ENCODE peak calls at places on chromosomes 7 and 10, in seven cellular contexts. R is neuronal stem cell, N is mesendoderm, Q is H1, D is trophoblast cell, H is H9, V is IMR-90. X is an unnamed sample.

GRCh38 chr7:31134246-31135188 is 82.4 kb downstream of the ADCYAP1R1 start:
- DNase-seq in D (peak), V (peak), R (peak), Q (peak), H (peak), N (peak), X (peak)

GRCh38 chr7:911791-912480 is 35.6 kb downstream of the GET4 start:
- DNase-seq in V (no peak), Q (no peak), R (no peak), N (no peak), H (no peak), D (no peak), X (no peak)

GRCh38 chr7:28409716-28410627 is 2.3 kb upstream of the CREB5 start:
- DNase-seq in V (peak), Q (no peak), N (peak), D (peak), H (peak), R (peak), X (peak)

GRCh38 chr10:77463499-77463898 is 174.1 kb downstream of the KCNMA1 start:
- DNase-seq in D (no peak), V (peak), N (peak), Q (no peak), R (no peak), H (no peak), X (peak)

GRCh38 chr7:45696476-45696875 is 122.3 kb downstream of the ADCY1 start:
- DNase-seq in V (no peak), N (no peak), D (no peak), R (no peak), Q (no peak), H (peak), X (no peak)

GRCh38 chr10:68179016-68179415 is 52.9 kb downstream of the ATOH7 start:
- DNase-seq in Q (no peak), R (no peak), V (no peak), D (no peak), N (no peak), H (no peak), X (no peak)

GRCh38 chr7:56040691-56041090 is 10.6 kb downstream of the PSPH start:
- DNase-seq in Q (no peak), V (peak), N (no peak), D (no peak), R (no peak), H (no peak), X (no peak)

GRCh38 chr7:100486753-100487446 is 3.2 kb downstream of the NYAP1 start:
- DNase-seq in D (no peak), R (no peak), V (peak), N (peak), H (peak), Q (no peak), X (peak)

GRCh38 chr10:126013489-126014281 is 117.3 kb downstream of the FANK1 start:
- DNase-seq in N (peak), R (no peak), Q (peak), H (peak), D (no peak), V (peak), X (peak)

GRCh38 chr10:31947144-31947926 is 18.7 kb upstream of the ARHGAP12 start:
- DNase-seq in R (no peak), H (no peak), Q (no peak), D (peak), N (peak), V (peak), X (peak)

GRCh38 chr7:74051193-74051592 is 23.2 kb downstream of the ELN start:
- DNase-seq in D (no peak), N (no peak), V (no peak), Q (no peak), R (no peak), H (peak), X (no peak)

GRCh38 chr7:105306160-105306784 is 82.4 kb downstream of the SRPK2 start:
- DNase-seq in N (no peak), D (no peak), V (no peak), H (no peak), Q (no peak), R (no peak), X (no peak)

GRCh38 chr10:44779511-44779910 is 131.6 kb upstream of the TMEM72 start:
- DNase-seq in H (no peak), Q (no peak), N (no peak), V (no peak), R (no peak), D (no peak), X (no peak)

GRCh38 chr10:85614981-85615380 is 751.6 kb downstream of the GRID1 start:
- DNase-seq in H (peak), Q (no peak), D (no peak), N (no peak), R (no peak), V (no peak), X (peak)

GRCh38 chr10:4028838-4029583 is 244.0 kb upstream of the KLF6 start:
- DNase-seq in R (no peak), Q (no peak), N (no peak), D (no peak), H (no peak), V (no peak), X (no peak)

GRCh38 chr10:114052255-114052654 is 8.6 kb downstream of the ADRB1 start:
- DNase-seq in R (no peak), D (peak), V (no peak), N (no peak), Q (no peak), H (no peak), X (peak)
- H2BK5ac ChIP-seq in R (no peak), D (no peak), V (no peak), N (no peak), Q (no peak), H (no peak), X (no peak)

DNA sequence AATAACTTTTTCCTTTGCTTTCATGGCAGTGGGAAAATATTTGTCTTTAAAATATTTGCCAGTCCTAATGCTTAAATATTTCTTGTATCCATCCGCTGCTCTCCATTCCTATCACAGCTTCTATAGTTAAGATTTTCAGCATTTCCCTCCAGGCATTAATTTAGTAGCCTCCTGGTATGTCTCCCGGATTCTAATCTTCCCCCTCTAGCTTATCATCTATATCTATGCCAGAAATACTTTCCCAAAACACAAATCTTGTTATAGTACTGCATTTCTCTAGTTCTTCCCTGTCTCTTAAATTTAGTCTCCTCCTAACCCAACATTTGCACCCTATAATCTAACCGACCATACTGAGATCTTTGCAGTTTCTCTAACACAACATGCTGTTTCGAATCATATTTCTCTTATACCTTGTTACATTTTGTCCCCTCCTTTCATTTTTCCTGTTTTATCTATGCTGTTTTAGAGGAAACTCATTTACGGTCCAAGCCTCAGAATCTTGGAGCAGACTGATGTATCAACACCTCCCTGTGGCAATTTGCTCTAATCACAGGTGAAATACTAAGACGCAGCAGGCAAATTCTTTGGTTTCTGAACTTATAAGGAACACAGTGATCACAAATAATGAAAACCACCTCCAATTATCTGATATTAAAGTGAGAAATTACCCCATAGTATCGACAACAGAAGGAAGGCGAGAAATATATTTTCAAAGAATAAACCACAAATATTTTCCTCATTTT is 10.3 kb downstream of the CNTNAP2 start:
- DNase-seq in Q (no peak), R (no peak), N (peak), H (no peak), D (no peak), V (no peak), X (no peak)
- H2BK5ac ChIP-seq in Q (no peak), R (no peak), N (no peak), H (no peak), D (no peak), V (no peak), X (no peak)

GRCh38 chr7:143054621-143055020 is 2.5 kb downstream of the OR6V1 start:
- DNase-seq in N (no peak), Q (no peak), V (no peak), D (no peak), H (no peak), R (no peak), X (no peak)

GRCh38 chr7:143048827-143049226 is 3.3 kb upstream of the OR6V1 start:
- DNase-seq in H (no peak), V (no peak), R (no peak), D (no peak), N (no peak), Q (no peak), X (no peak)

GRCh38 chr7:143055754-143056153 is 3.6 kb downstream of the OR6V1 start:
- DNase-seq in H (no peak), D (no peak), Q (no peak), R (no peak), V (no peak), N (no peak), X (no peak)

GRCh38 chr7:143049380-143049779 is 2.8 kb upstream of the OR6V1 start:
- DNase-seq in D (no peak), V (no peak), Q (no peak), R (no peak), H (no peak), N (no peak), X (no peak)

DNA sequence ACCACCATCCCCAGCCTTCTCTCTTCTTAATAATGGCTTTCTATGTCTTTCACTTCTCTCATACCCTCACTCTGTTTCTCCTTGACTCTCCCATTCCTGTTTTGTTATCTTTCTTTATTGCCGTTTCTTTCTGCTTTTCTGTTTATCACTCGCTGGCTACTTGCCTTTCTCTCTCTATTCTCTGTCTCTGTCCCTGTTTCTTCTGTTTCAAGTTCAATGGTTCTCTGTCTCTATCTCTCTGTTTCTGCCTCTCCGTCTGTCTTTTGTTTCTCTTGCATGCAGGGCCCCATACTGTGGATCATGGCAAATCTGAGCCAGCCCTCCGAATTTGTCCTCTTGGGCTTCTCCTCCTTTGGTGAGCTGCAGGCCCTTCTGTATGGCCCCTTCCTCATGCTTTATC is at the start of gene OR6V1:
- DNase-seq in Q (no peak), V (no peak), R (no peak), D (no peak), N (no peak), H (no peak), X (no peak)
- H2BK5ac ChIP-seq in Q (no peak), V (no peak), R (no peak), D (no peak), N (no peak), H (no peak), X (no peak)

GRCh38 chr7:70856889-70857511 is 274.9 kb upstream of the GALNT17 start:
- DNase-seq in N (peak), Q (peak), R (peak), H (peak), V (peak), D (peak), X (peak)
- H2BK5ac ChIP-seq in N (no peak), Q (peak), R (no peak), H (no peak), V (no peak), D (no peak), X (no peak)

GRCh38 chr10:129933456-129934092 is 30.5 kb downstream of the EBF3 start:
- DNase-seq in D (no peak), Q (no peak), N (no peak), V (no peak), H (no peak), R (no peak), X (no peak)
- H2BK5ac ChIP-seq in D (no peak), Q (no peak), N (no peak), V (no peak), H (no peak), R (no peak), X (no peak)

GRCh38 chr7:29467193-29467592 is 96.4 kb upstream of the PRR15 start:
- DNase-seq in H (no peak), V (no peak), D (no peak), N (no peak), Q (no peak), R (no peak), X (no peak)

GRCh38 chr7:29471444-29472138 is 92.0 kb upstream of the PRR15 start:
- DNase-seq in R (no peak), D (no peak), Q (no peak), N (no peak), V (no peak), H (no peak), X (no peak)

GRCh38 chr7:29468196-29468595 is 95.4 kb upstream of the PRR15 start:
- DNase-seq in R (no peak), V (no peak), N (no peak), Q (no peak), D (no peak), H (no peak), X (no peak)

GRCh38 chr7:29469306-29469705 is 94.3 kb upstream of the PRR15 start:
- DNase-seq in D (no peak), V (no peak), Q (no peak), N (no peak), H (no peak), R (no peak), X (no peak)

DNA sequence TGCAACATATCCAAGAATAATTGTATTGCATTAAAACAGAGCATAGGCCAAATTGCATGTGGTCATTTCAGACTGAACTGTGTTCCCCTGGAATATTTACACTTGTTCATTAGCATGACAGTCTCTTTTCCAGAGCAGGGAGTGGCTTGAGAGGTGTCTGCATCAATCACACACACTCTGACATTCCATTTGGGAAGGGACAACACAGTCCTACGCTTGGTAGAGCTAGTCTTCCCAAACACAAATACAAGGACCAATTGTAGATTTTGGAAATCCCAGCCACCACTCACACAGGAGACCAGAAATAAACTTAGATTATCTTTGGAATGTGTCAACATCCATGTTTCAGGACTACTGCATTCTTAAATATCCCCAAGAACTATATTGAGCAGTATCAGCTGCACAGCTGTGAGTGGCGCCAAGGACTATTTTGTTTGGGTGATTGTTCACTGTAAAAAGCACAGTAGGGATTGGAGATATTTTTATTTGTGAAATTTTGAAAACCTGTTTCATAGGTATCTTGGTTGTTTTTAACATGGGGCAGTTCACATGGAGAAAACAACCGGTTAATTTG is 93.6 kb upstream of the PRR15 start:
- DNase-seq in N (no peak), R (no peak), Q (no peak), H (no peak), D (no peak), V (no peak), X (no peak)
- H2BK5ac ChIP-seq in N (no peak), R (no peak), Q (no peak), H (no peak), D (no peak), V (no peak), X (no peak)

GRCh38 chr7:2527505-2528464 is 8.2 kb downstream of the LFNG start:
- DNase-seq in D (no peak), V (peak), Q (no peak), N (no peak), R (no peak), H (no peak), X (peak)
- H2BK5ac ChIP-seq in D (no peak), V (peak), Q (peak), N (no peak), R (peak), H (no peak), X (no peak)